ENCODE peak calls at places on chromosomes 13 and 19, in seven cellular contexts. H is mesendoderm, W is GM12878, A is colonic mucosa, U is neuronal stem cell, X is PC-3, P is Karpas-422. T is an unnamed sample.

GRCh38 chr19:33431986-33432385 is 58.5 kb downstream of the CEBPG start:
- DNase-seq in H (no peak), W (no peak), A (no peak), P (no peak), U (no peak), X (no peak), T (no peak)

GRCh38 chr19:50535672-50536071 is 22.0 kb upstream of the ASPDH start:
- DNase-seq in X (no peak), W (no peak), U (no peak), A (no peak), P (no peak), H (no peak), T (no peak)

GRCh38 chr13:33353646-33354045 is 68.1 kb upstream of the STARD13 start:
- DNase-seq in P (no peak), X (no peak), U (no peak), W (no peak), H (no peak), A (no peak), T (no peak)

GRCh38 chr13:114152831-114153371 is 20.5 kb upstream of the RASA3 start:
- DNase-seq in W (no peak), P (no peak), U (no peak), H (no peak), X (no peak), A (no peak), T (peak; percentile 12)

GRCh38 chr13:35723061-35723461 is 246.6 kb upstream of the MAB21L1 start:
- DNase-seq in X (no peak), W (no peak), P (no peak), H (no peak), A (no peak), U (no peak), T (peak; percentile 48)

GRCh38 chr13:75250526-75251183 is 231.3 kb downstream of the TBC1D4 start:
- DNase-seq in H (no peak), X (no peak), A (no peak), U (no peak), W (no peak), P (no peak), T (peak; percentile 64)

GRCh38 chr13:107376393-107377085 is 808.6 kb upstream of the ARGLU1 start:
- DNase-seq in U (no peak), P (no peak), W (no peak), H (no peak), A (no peak), X (no peak), T (peak; percentile 52)

GRCh38 chr19:48591021-48591420 is 15.5 kb upstream of the SPACA4 start:
- DNase-seq in A (no peak), W (no peak), U (no peak), P (no peak), H (peak; percentile 73), X (peak; percentile 20), T (peak; percentile 54)

GRCh38 chr13:29819157-29819556 is 31.3 kb downstream of the UBL3 start:
- DNase-seq in H (no peak), A (no peak), P (no peak), X (no peak), U (no peak), W (no peak), T (no peak)

GRCh38 chr19:12796146-12797071 is 5.1 kb downstream of the JUNB start:
- DNase-seq in P (peak; percentile 92), W (no peak), U (peak; percentile 86), H (peak; percentile 94), A (peak; percentile 83), X (peak; percentile 94), T (peak; percentile 85)

GRCh38 chr13:112616586-112617381 is 28.8 kb upstream of the TUBGCP3 start:
- DNase-seq in W (no peak), X (peak; percentile 53), P (peak; percentile 65), U (no peak), H (peak; percentile 75), A (peak; percentile 27), T (peak; percentile 67)

GRCh38 chr13:113638806-113639205 is 19.2 kb downstream of the ATP4B start:
- DNase-seq in P (no peak), X (no peak), W (no peak), U (no peak), H (no peak), A (no peak), T (no peak)

GRCh38 chr19:10751109-10751972 is 33.5 kb downstream of the DNM2 start:
- DNase-seq in P (no peak), X (no peak), A (peak; percentile 72), H (peak; percentile 61), W (no peak), U (no peak), T (no peak)

GRCh38 chr19:55546822-55547614 is 1.7 kb upstream of the SBK3 start:
- DNase-seq in W (no peak), X (peak; percentile 92), A (peak; percentile 46), P (no peak), U (no peak), H (no peak), T (peak; percentile 79)

GRCh38 chr13:45678282-45678681 is 23.8 kb upstream of the CBY2 start:
- DNase-seq in H (peak; percentile 78), U (peak; percentile 8), P (no peak), X (peak; percentile 21), A (no peak), W (no peak), T (no peak)

GRCh38 chr19:33403973-33404304 is 30.4 kb downstream of the CEBPG start:
- DNase-seq in U (no peak), A (no peak), W (no peak), H (no peak), P (no peak), X (no peak), T (no peak)

GRCh38 chr19:18639706-18640105 is 2.9 kb downstream of the KLHL26 start:
- DNase-seq in P (no peak), H (no peak), U (no peak), A (no peak), X (no peak), W (no peak), T (no peak)

GRCh38 chr13:105144020-105144419 is 1391.4 kb downstream of the EFNB2 start:
- DNase-seq in X (no peak), P (no peak), H (peak; percentile 62), U (no peak), A (no peak), W (no peak), T (no peak)

DNA sequence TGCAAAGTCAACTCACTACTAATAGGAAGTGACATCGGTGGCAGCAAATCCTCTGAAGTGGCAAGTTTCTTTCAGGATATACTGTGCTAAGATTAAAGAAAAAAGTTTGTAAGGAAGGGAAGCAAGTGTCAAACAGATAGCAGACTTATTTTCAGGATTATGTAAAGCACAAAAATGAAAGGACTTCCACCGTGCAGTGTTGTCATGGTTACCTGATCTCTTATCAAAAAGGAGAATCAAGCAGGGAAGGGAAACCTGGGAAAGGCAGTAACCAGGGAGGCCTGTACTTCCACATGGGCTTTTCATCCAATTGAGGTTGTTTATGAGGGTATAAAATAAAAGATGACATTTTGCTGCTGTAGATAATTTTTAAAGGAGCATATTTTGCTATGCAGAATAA is 117.2 kb upstream of the FNDC3A start:
- DNase-seq in U (no peak), W (no peak), X (no peak), H (peak; percentile 68), P (peak; percentile 27), A (no peak), T (no peak)
- H3K9ac ChIP-seq in U (no peak overlapping the region), W (no peak overlapping the region), X (no peak overlapping the region), H (no peak overlapping the region), P (no peak overlapping the region), A (no peak overlapping the region), T (no peak overlapping the region)

DNA sequence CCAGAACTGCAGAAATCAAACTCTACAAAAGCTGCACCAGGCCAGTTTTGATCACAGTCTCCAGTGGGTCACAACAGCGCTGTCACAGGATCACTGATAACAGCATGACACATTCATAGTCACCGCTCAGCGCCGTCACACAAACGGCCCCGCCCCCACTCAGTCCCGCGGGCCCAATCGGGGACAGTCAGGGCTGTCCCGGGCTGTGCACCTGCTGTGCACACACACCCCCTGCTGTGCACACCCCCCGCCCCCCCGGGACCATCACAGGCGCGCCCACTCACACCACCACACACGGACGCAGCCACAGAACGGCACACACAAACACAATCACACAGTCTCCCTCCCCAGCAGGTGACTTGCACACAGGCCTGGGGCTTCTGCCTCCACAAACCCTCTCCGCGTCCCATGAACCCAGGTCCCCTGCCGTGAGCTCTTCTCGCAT is 435 bp upstream of the ZNF382 start:
- DNase-seq in H (peak; percentile 26), P (peak; percentile 88), U (no peak), W (peak; percentile 30), A (peak; percentile 44), X (peak; percentile 38), T (peak; percentile 77)
- H3K4me3 ChIP-seq in H (peak overlapping the region; percentile 76), P (peak overlapping the region; percentile 80), U (peak overlapping the region; percentile 99), W (peak overlapping the region; percentile 88), A (peak overlapping the region; percentile 49), X (peak overlapping the region; percentile 73), T (peak overlapping the region; percentile 97)

DNA sequence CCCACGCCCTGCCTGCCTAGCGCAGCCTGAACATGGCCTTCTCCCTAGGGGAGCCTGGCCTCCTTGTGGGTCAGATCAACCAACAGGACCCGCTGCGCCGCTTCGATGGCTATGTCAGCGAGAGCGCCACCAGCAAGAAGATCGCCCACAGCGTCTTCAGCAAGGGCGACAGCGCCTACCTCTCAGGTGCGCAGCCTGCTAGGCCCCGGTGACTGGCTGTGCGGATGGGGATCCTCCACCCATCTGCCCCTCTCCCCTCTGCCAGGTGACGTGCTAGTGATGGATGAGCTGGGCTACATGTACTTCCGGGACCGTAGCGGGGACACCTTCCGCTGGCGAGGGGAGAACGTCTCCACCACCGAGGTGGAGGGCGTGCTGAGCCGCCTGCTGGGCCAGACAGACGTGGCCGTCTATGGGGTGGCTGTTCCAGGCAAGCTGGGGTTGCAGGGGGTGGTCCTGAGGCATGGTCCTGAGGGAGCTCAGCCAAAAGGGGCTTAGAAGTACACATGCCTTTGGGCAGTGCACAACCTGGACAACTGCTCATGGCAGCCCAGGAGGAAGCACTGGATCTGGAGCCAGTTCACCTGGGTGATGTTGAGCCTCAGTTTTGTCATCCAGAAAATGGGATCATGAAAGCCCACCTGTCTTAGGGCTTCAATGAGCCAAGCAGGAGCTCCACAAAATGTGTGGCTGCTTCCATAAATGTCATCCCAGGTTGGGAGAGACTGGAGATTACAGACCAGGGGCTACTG is 10.8 kb upstream of the PGLS start:
- DNase-seq in U (no peak), W (no peak), X (no peak), P (peak; percentile 32), A (no peak), H (no peak), T (no peak)
- H3K27ac ChIP-seq in U (no peak overlapping the region), W (no peak overlapping the region), X (no peak overlapping the region), P (no peak overlapping the region), A (no peak overlapping the region), H (no peak overlapping the region), T (peak overlapping the region; percentile 70)

GRCh38 chr19:46972301-46972700 is 47.3 kb upstream of the NPAS1 start:
- DNase-seq in H (no peak), W (no peak), P (no peak), X (no peak), A (no peak), U (no peak), T (peak; percentile 81)
- H3K9ac ChIP-seq in H (no peak overlapping the region), W (no peak overlapping the region), P (no peak overlapping the region), X (no peak overlapping the region), A (no peak overlapping the region), U (no peak overlapping the region), T (peak overlapping the region; percentile 72)